ENCODE peak calls at places on chromosomes 11 and 22, in eight cellular contexts. R is bronchial epithelial cell; D is suprapubic skin; E is Panc1; Q is naive thymus-derived CD4-positive, alpha-beta T cell; C is colonic mucosa; I is stomach; V is cardiac muscle cell. Y is an unnamed sample.

GRCh38 chr11:23423119-23423518 is 562.8 kb upstream of the CCDC179 start:
- DNase-seq in C (no peak), V (no peak), I (no peak), R (no peak), D (no peak), E (no peak), Q (no peak), Y (no peak)

GRCh38 chr11:70212227-70212811 is 9.2 kb downstream of the FADD start:
- DNase-seq in R (no peak), E (no peak), I (peak; percentile 64), V (no peak), C (peak; percentile 84), Q (no peak), D (no peak), Y (no peak)

GRCh38 chr11:71239581-71239980 is 12.8 kb downstream of the SHANK2 start:
- DNase-seq in C (no peak), V (no peak), Q (no peak), I (no peak), R (no peak), D (peak; percentile 25), E (no peak), Y (no peak)

GRCh38 chr11:118634435-118635236 is 27.2 kb downstream of the PHLDB1 start:
- DNase-seq in V (peak; percentile 90), E (no peak), C (peak; percentile 87), R (peak; percentile 47), D (no peak), I (peak; percentile 90), Q (no peak), Y (no peak)

GRCh38 chr11:12410006-12410728 is 32.8 kb downstream of the PARVA start:
- DNase-seq in R (no peak), D (no peak), V (peak; percentile 15), C (no peak), Q (no peak), E (no peak), I (no peak), Y (no peak)

GRCh38 chr11:66906077-66906929 is 49.4 kb downstream of the LRFN4 start:
- DNase-seq in C (no peak), Q (no peak), D (no peak), I (peak; percentile 78), V (no peak), E (no peak), R (peak; percentile 94), Y (no peak)

GRCh38 chr11:16815047-16815767 is 76.8 kb downstream of the C11orf58 start:
- DNase-seq in E (no peak), R (peak; percentile 22), I (peak; percentile 40), D (peak; percentile 83), V (no peak), Q (no peak), C (peak; percentile 33), Y (no peak)

GRCh38 chr11:101226617-101227016 is 97.0 kb upstream of the PGR start:
- DNase-seq in C (no peak), Q (no peak), R (no peak), E (no peak), D (no peak), I (no peak), V (no peak), Y (no peak)

GRCh38 chr11:45144126-45145082 is 2.0 kb upstream of the PRDM11 start:
- DNase-seq in D (peak; percentile 42), Q (no peak), V (no peak), E (no peak), R (no peak), C (peak; percentile 13), I (peak; percentile 24), Y (no peak)

GRCh38 chr11:116714902-116715301 is 57.9 kb downstream of the BUD13 start:
- DNase-seq in Q (no peak), E (no peak), I (no peak), R (no peak), V (no peak), C (no peak), D (no peak), Y (no peak)

GRCh38 chr11:22049276-22049675 is 143.6 kb upstream of the ANO5 start:
- DNase-seq in Q (no peak), I (no peak), V (no peak), R (peak; percentile 30), E (no peak), D (no peak), C (no peak), Y (no peak)

GRCh38 chr11:46800177-46800576 is 45.9 kb downstream of the CKAP5 start:
- DNase-seq in R (no peak), D (no peak), I (no peak), Q (no peak), E (no peak), C (no peak), V (no peak), Y (no peak)

GRCh38 chr22:32080904-32081303 is 37.8 kb downstream of the SLC5A1 start:
- DNase-seq in E (peak; percentile 25), V (peak; percentile 63), I (peak; percentile 45), Q (peak; percentile 38), D (no peak), C (peak; percentile 37), R (peak; percentile 61), Y (peak; percentile 6)

GRCh38 chr11:103530257-103530656 is 421.0 kb downstream of the DYNC2H1 start:
- DNase-seq in D (no peak), E (no peak), I (no peak), Q (no peak), V (no peak), R (no peak), C (no peak), Y (no peak)

GRCh38 chr11:9176136-9176535 is 84.7 kb upstream of the SCUBE2 start:
- DNase-seq in C (no peak), Q (no peak), R (no peak), I (no peak), D (no peak), V (no peak), E (no peak), Y (no peak)
- H3K36me3 ChIP-seq in C (no peaks in the 10 kb centered on the region), Q (no peaks in the 10 kb centered on the region), R (no peaks in the 10 kb centered on the region), I (peaks cover 70% of the 10 kb centered on the region), D (peaks cover 34% of the 10 kb centered on the region), V (peaks cover 41% of the 10 kb centered on the region), E (peaks cover 28% of the 10 kb centered on the region), Y (no peaks in the 10 kb centered on the region)

GRCh38 chr22:37610480-37611148 is 2.0 kb downstream of the GGA1 start:
- DNase-seq in E (no peak), R (no peak), V (no peak), I (no peak), C (peak; percentile 80), D (no peak), Q (no peak), Y (no peak)
- H3K4me3 ChIP-seq in E (no peak overlapping the region), R (no peak overlapping the region), V (no peak overlapping the region), I (peak overlapping the region; percentile 93), C (peak overlapping the region; percentile 90), D (no peak overlapping the region), Q (no peak overlapping the region), Y (peak overlapping the region; percentile 98)

GRCh38 chr22:45964926-45965564 is 11.9 kb downstream of the WNT7B start:
- DNase-seq in V (no peak), D (no peak), C (no peak), I (no peak), R (no peak), E (no peak), Q (no peak), Y (no peak)

GRCh38 chr22:45966320-45966891 is 10.6 kb downstream of the WNT7B start:
- DNase-seq in E (no peak), R (no peak), D (no peak), Q (no peak), V (no peak), C (no peak), I (no peak), Y (no peak)

GRCh38 chr22:45966892-45967365 is 10.0 kb downstream of the WNT7B start:
- DNase-seq in I (no peak), Q (no peak), C (no peak), V (no peak), E (no peak), D (no peak), R (no peak), Y (no peak)

GRCh38 chr22:45964372-45964771 is 12.6 kb downstream of the WNT7B start:
- DNase-seq in C (no peak), V (no peak), Q (no peak), I (no peak), E (no peak), R (no peak), D (no peak), Y (no peak)

GRCh38 chr22:45965565-45965962 is 11.4 kb downstream of the WNT7B start:
- DNase-seq in E (no peak), Q (no peak), R (no peak), C (no peak), D (no peak), V (no peak), I (no peak), Y (no peak)
- H3K36me3 ChIP-seq in E (no peaks in the 10 kb centered on the region), Q (no peaks in the 10 kb centered on the region), R (no peaks in the 10 kb centered on the region), C (no peaks in the 10 kb centered on the region), D (no peaks in the 10 kb centered on the region), V (no peaks in the 10 kb centered on the region), I (no peaks in the 10 kb centered on the region), Y (no peaks in the 10 kb centered on the region)

DNA sequence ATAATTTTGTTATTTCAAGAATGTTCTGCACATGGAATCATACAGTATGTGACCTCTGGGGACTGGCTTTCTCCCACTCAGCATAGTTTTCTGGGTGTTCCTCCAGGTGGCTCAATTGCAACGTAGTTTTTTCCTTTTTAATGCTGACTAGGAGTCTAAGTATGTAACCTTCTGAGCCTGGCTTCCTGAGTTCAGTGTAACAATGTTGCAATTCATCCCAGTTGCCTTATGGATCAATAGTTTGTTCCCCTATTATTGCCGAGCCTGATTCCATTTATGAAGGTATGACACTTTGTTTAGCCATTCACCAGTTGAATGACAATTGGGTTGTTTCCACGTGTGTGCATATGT is 128.3 kb downstream of the CRYBB2 start:
- DNase-seq in D (no peak), C (no peak), Q (no peak), V (no peak), I (no peak), R (no peak), E (no peak), Y (no peak)
- H3K4me3 ChIP-seq in D (no peak overlapping the region), C (no peak overlapping the region), Q (no peak overlapping the region), V (no peak overlapping the region), I (no peak overlapping the region), R (no peak overlapping the region), E (no peak overlapping the region), Y (no peak overlapping the region)

DNA sequence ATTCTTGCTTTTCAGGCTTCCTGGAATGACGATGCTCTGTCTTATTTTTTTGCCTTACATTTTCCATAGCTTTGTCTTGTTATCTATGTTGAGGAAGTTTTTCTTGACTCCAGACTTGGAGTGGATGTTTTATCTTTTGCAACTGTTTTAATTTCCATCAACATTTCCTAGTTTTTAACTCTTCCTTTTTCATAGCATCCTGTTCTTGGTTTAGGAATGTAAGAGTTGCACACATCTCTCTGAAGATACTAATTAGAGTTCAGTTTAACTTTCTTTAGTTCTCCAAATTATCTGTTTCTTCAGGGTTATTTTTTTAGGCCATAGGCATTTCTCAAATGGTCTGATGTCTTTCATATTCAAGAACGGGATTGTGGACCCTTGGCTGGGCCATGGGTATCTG is 10.4 kb downstream of the CLDN5 start:
- DNase-seq in C (no peak), I (no peak), V (no peak), Q (no peak), E (no peak), R (no peak), D (no peak), Y (no peak)
- H3K36me3 ChIP-seq in C (no peaks in the 10 kb centered on the region), I (no peaks in the 10 kb centered on the region), V (no peaks in the 10 kb centered on the region), Q (no peaks in the 10 kb centered on the region), E (no peaks in the 10 kb centered on the region), R (no peaks in the 10 kb centered on the region), D (no peaks in the 10 kb centered on the region), Y (peaks cover 8% of the 10 kb centered on the region)